ENCODE peak calls at places on chromosome 16, in ten cellular contexts. One of them, this sample, is unnamed. For H3K4me1, the result is how much of the 10 kb centered on the place peaks cover.

GRCh38 chr16:85894266-85894665 is 4.7 kb upstream of the IRF8 start:
- DNase-seq in transverse colon: peak
- DNase-seq in lower lobe of right lung: no peak
- DNase-seq in neural progenitor cell: no peak
- DNase-seq in sigmoid colon: no peak
- DNase-seq in left lung: no peak
- DNase-seq in GM23338: peak
- DNase-seq in Peyer's patch: no peak
- DNase-seq in prostate gland: no peak
- DNase-seq in heart right ventricle: no peak
- DNase-seq in this sample: no peak

GRCh38 chr16:86205521-86206245 is 304.6 kb upstream of the FOXF1 start:
- DNase-seq in sigmoid colon: no peak
- DNase-seq in Peyer's patch: no peak
- DNase-seq in left lung: no peak
- DNase-seq in GM23338: no peak
- DNase-seq in heart right ventricle: no peak
- DNase-seq in prostate gland: no peak
- DNase-seq in neural progenitor cell: peak
- DNase-seq in lower lobe of right lung: no peak
- DNase-seq in transverse colon: no peak
- DNase-seq in this sample: no peak

GRCh38 chr16:8931864-8932263 is 31.8 kb downstream of the USP7 start:
- DNase-seq in left lung: no peak
- DNase-seq in heart right ventricle: peak
- DNase-seq in Peyer's patch: peak
- DNase-seq in prostate gland: peak
- DNase-seq in lower lobe of right lung: no peak
- DNase-seq in neural progenitor cell: peak
- DNase-seq in transverse colon: peak
- DNase-seq in sigmoid colon: no peak
- DNase-seq in GM23338: peak
- DNase-seq in this sample: peak

GRCh38 chr16:88334517-88335149 is 48.1 kb upstream of the ZNF469 start:
- DNase-seq in sigmoid colon: no peak
- DNase-seq in transverse colon: no peak
- DNase-seq in prostate gland: no peak
- DNase-seq in heart right ventricle: no peak
- DNase-seq in left lung: peak
- DNase-seq in GM23338: no peak
- DNase-seq in neural progenitor cell: no peak
- DNase-seq in Peyer's patch: no peak
- DNase-seq in lower lobe of right lung: no peak
- DNase-seq in this sample: no peak

GRCh38 chr16:86608301-86608747 is 30.0 kb downstream of the FOXL1 start:
- DNase-seq in sigmoid colon: no peak
- DNase-seq in lower lobe of right lung: no peak
- DNase-seq in prostate gland: no peak
- DNase-seq in transverse colon: no peak
- DNase-seq in left lung: no peak
- DNase-seq in GM23338: no peak
- DNase-seq in Peyer's patch: no peak
- DNase-seq in heart right ventricle: no peak
- DNase-seq in neural progenitor cell: no peak
- DNase-seq in this sample: no peak

GRCh38 chr16:52203096-52203495 is 343.8 kb downstream of the TOX3 start:
- DNase-seq in prostate gland: no peak
- DNase-seq in GM23338: no peak
- DNase-seq in left lung: no peak
- DNase-seq in heart right ventricle: no peak
- DNase-seq in Peyer's patch: no peak
- DNase-seq in neural progenitor cell: no peak
- DNase-seq in transverse colon: no peak
- DNase-seq in sigmoid colon: no peak
- DNase-seq in lower lobe of right lung: no peak
- DNase-seq in this sample: no peak

GRCh38 chr16:6165330-6165984 is 1067.9 kb upstream of the EEF2KMT start:
- DNase-seq in Peyer's patch: no peak
- DNase-seq in prostate gland: no peak
- DNase-seq in GM23338: peak
- DNase-seq in sigmoid colon: no peak
- DNase-seq in left lung: no peak
- DNase-seq in lower lobe of right lung: no peak
- DNase-seq in transverse colon: no peak
- DNase-seq in heart right ventricle: no peak
- DNase-seq in neural progenitor cell: peak
- DNase-seq in this sample: no peak

GRCh38 chr16:48126801-48127644 is 28.8 kb downstream of the ABCC12 start:
- DNase-seq in Peyer's patch: no peak
- DNase-seq in neural progenitor cell: no peak
- DNase-seq in left lung: peak
- DNase-seq in heart right ventricle: no peak
- DNase-seq in lower lobe of right lung: peak
- DNase-seq in GM23338: no peak
- DNase-seq in sigmoid colon: no peak
- DNase-seq in prostate gland: peak
- DNase-seq in transverse colon: no peak
- DNase-seq in this sample: no peak

GRCh38 chr16:2156025-2156848 is 655 bp downstream of the TRAF7 start:
- DNase-seq in transverse colon: no peak
- DNase-seq in GM23338: peak
- DNase-seq in left lung: peak
- DNase-seq in prostate gland: no peak
- DNase-seq in Peyer's patch: peak
- DNase-seq in neural progenitor cell: peak
- DNase-seq in heart right ventricle: no peak
- DNase-seq in lower lobe of right lung: peak
- DNase-seq in sigmoid colon: no peak
- DNase-seq in this sample: peak

GRCh38 chr16:63655846-63656245 is 1466.0 kb downstream of the CDH11 start:
- DNase-seq in left lung: no peak
- DNase-seq in transverse colon: no peak
- DNase-seq in Peyer's patch: no peak
- DNase-seq in prostate gland: no peak
- DNase-seq in heart right ventricle: no peak
- DNase-seq in GM23338: peak
- DNase-seq in sigmoid colon: no peak
- DNase-seq in neural progenitor cell: peak
- DNase-seq in lower lobe of right lung: no peak
- DNase-seq in this sample: no peak

GRCh38 chr16:17166095-17166494 is 304.7 kb downstream of the XYLT1 start:
- DNase-seq in transverse colon: no peak
- DNase-seq in GM23338: no peak
- DNase-seq in Peyer's patch: no peak
- DNase-seq in prostate gland: no peak
- DNase-seq in neural progenitor cell: no peak
- DNase-seq in lower lobe of right lung: no peak
- DNase-seq in heart right ventricle: no peak
- DNase-seq in sigmoid colon: no peak
- DNase-seq in left lung: no peak
- DNase-seq in this sample: no peak

GRCh38 chr16:85568519-85568918 is 44.6 kb upstream of the GSE1 start:
- DNase-seq in prostate gland: no peak
- DNase-seq in sigmoid colon: no peak
- DNase-seq in GM23338: no peak
- DNase-seq in lower lobe of right lung: peak
- DNase-seq in neural progenitor cell: no peak
- DNase-seq in left lung: peak
- DNase-seq in transverse colon: peak
- DNase-seq in heart right ventricle: no peak
- DNase-seq in Peyer's patch: no peak
- DNase-seq in this sample: no peak

GRCh38 chr16:75229172-75230031 is 10.6 kb downstream of the CTRB1 start:
- DNase-seq in heart right ventricle: no peak
- DNase-seq in neural progenitor cell: no peak
- DNase-seq in GM23338: peak
- DNase-seq in lower lobe of right lung: no peak
- DNase-seq in sigmoid colon: no peak
- DNase-seq in transverse colon: no peak
- DNase-seq in prostate gland: no peak
- DNase-seq in Peyer's patch: no peak
- DNase-seq in left lung: peak
- DNase-seq in this sample: no peak

GRCh38 chr16:78566397-78567073 is 467.1 kb downstream of the WWOX start:
- DNase-seq in lower lobe of right lung: no peak
- DNase-seq in left lung: no peak
- DNase-seq in neural progenitor cell: no peak
- DNase-seq in transverse colon: no peak
- DNase-seq in prostate gland: no peak
- DNase-seq in Peyer's patch: no peak
- DNase-seq in GM23338: no peak
- DNase-seq in sigmoid colon: no peak
- DNase-seq in heart right ventricle: no peak
- DNase-seq in this sample: no peak

GRCh38 chr16:3780570-3780969 is 63.2 kb upstream of the TRAP1 start:
- DNase-seq in sigmoid colon: no peak
- DNase-seq in neural progenitor cell: no peak
- DNase-seq in GM23338: no peak
- DNase-seq in transverse colon: no peak
- DNase-seq in lower lobe of right lung: no peak
- DNase-seq in heart right ventricle: no peak
- DNase-seq in Peyer's patch: no peak
- DNase-seq in prostate gland: no peak
- DNase-seq in left lung: no peak
- DNase-seq in this sample: no peak

GRCh38 chr16:85539084-85539483 is 74.0 kb upstream of the GSE1 start:
- DNase-seq in neural progenitor cell: no peak
- DNase-seq in Peyer's patch: no peak
- DNase-seq in transverse colon: no peak
- DNase-seq in heart right ventricle: no peak
- DNase-seq in lower lobe of right lung: no peak
- DNase-seq in sigmoid colon: no peak
- DNase-seq in left lung: peak
- DNase-seq in GM23338: no peak
- DNase-seq in prostate gland: no peak
- DNase-seq in this sample: no peak

DNA sequence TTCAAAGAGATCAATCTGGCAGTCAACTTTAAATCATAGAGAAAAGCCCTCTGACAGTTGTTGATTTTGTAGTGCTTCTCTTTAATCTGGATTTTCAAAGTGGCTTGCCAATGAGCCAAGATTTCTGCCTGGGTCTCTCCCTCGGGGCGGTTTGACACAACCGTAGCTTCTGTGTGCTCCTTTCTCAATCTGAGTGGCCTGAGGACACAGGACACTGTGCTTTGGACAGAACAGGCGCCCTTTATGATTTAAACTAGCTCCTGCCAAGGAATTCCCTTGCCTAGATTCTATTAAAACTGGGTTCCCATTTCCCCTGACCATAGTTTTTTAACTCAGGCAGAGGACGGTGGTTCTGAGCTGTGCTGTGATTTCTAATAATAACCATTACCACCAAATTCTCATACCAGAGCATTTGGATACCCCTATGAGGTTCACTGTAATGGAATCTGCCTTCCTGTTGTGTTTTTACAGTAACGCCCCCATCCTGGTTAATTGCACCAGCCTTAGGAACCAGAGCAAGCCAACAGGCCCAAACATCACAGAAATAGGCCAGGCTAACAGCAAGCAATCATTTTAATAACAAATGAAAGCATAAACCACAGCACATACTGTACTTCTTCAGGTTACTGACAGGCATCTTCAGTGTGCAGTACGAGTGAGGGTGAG is 4.0 kb downstream of the ZFHX3 start:
- DNase-seq in prostate gland: no peak
- DNase-seq in neural progenitor cell: no peak
- DNase-seq in heart right ventricle: no peak
- DNase-seq in transverse colon: no peak
- DNase-seq in lower lobe of right lung: no peak
- DNase-seq in Peyer's patch: no peak
- DNase-seq in GM23338: no peak
- DNase-seq in left lung: no peak
- DNase-seq in sigmoid colon: no peak
- DNase-seq in this sample: no peak
- H3K4me1 ChIP-seq in prostate gland: under half
- H3K4me1 ChIP-seq in neural progenitor cell: under half
- H3K4me1 ChIP-seq in heart right ventricle: half or more
- H3K4me1 ChIP-seq in transverse colon: under half
- H3K4me1 ChIP-seq in lower lobe of right lung: half or more
- H3K4me1 ChIP-seq in Peyer's patch: under half
- H3K4me1 ChIP-seq in GM23338: half or more
- H3K4me1 ChIP-seq in left lung: under half
- H3K4me1 ChIP-seq in sigmoid colon: half or more
- H3K4me1 ChIP-seq in this sample: under half

DNA sequence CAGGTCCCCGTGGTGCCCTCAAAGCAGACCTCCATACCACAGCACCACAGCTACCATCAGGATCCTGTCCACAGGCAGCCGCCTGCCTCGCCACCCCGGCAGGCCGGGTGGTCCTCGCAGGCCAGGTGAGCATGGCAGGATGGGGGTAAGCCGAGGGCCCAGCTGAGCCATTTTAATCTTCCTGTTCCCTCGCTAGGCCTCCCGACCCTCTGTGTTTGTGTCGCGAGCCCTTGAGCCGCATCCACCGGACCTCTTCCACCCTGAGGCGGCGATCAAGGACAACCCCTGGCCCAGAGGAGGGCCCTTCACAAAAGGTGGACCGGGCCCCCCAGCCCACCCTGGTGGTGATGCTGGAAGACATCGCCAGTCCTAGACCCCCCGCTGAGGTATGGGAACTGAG is 2.0 kb downstream of the PRR14 start:
- DNase-seq in GM23338: no peak
- DNase-seq in sigmoid colon: no peak
- DNase-seq in transverse colon: no peak
- DNase-seq in Peyer's patch: no peak
- DNase-seq in neural progenitor cell: no peak
- DNase-seq in lower lobe of right lung: no peak
- DNase-seq in left lung: no peak
- DNase-seq in prostate gland: no peak
- DNase-seq in heart right ventricle: no peak
- DNase-seq in this sample: no peak
- H3K4me1 ChIP-seq in GM23338: under half
- H3K4me1 ChIP-seq in sigmoid colon: under half
- H3K4me1 ChIP-seq in transverse colon: under half
- H3K4me1 ChIP-seq in Peyer's patch: under half
- H3K4me1 ChIP-seq in neural progenitor cell: under half
- H3K4me1 ChIP-seq in lower lobe of right lung: under half
- H3K4me1 ChIP-seq in left lung: under half
- H3K4me1 ChIP-seq in prostate gland: under half
- H3K4me1 ChIP-seq in heart right ventricle: under half
- H3K4me1 ChIP-seq in this sample: under half

DNA sequence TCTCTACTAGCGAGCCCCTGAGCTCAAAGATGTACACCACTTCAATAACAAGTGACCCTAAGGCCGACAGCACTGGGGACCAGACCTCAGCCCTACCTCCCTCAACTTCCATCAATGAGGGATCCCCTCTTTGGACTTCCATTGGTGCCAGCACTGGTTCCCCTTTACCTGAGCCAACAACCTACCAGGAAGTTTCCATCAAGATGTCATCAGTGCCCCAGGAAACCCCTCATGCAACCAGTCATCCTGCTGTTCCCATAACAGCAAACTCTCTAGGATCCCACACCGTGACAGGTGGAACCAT is 734 bp downstream of the SPN start:
- DNase-seq in neural progenitor cell: no peak
- DNase-seq in transverse colon: no peak
- DNase-seq in lower lobe of right lung: no peak
- DNase-seq in prostate gland: no peak
- DNase-seq in sigmoid colon: no peak
- DNase-seq in GM23338: no peak
- DNase-seq in left lung: no peak
- DNase-seq in heart right ventricle: no peak
- DNase-seq in Peyer's patch: no peak
- DNase-seq in this sample: no peak
- H3K4me1 ChIP-seq in neural progenitor cell: under half
- H3K4me1 ChIP-seq in transverse colon: under half
- H3K4me1 ChIP-seq in lower lobe of right lung: under half
- H3K4me1 ChIP-seq in prostate gland: under half
- H3K4me1 ChIP-seq in sigmoid colon: under half
- H3K4me1 ChIP-seq in GM23338: under half
- H3K4me1 ChIP-seq in left lung: half or more
- H3K4me1 ChIP-seq in heart right ventricle: under half
- H3K4me1 ChIP-seq in Peyer's patch: under half
- H3K4me1 ChIP-seq in this sample: under half

GRCh38 chr16:28187595-28188004 is 24.2 kb downstream of the XPO6 start:
- DNase-seq in neural progenitor cell: no peak
- DNase-seq in prostate gland: no peak
- DNase-seq in GM23338: no peak
- DNase-seq in left lung: no peak
- DNase-seq in sigmoid colon: no peak
- DNase-seq in transverse colon: no peak
- DNase-seq in heart right ventricle: no peak
- DNase-seq in lower lobe of right lung: no peak
- DNase-seq in Peyer's patch: no peak
- DNase-seq in this sample: no peak
- H3K4me1 ChIP-seq in neural progenitor cell: under half
- H3K4me1 ChIP-seq in prostate gland: under half
- H3K4me1 ChIP-seq in GM23338: under half
- H3K4me1 ChIP-seq in left lung: half or more
- H3K4me1 ChIP-seq in sigmoid colon: under half
- H3K4me1 ChIP-seq in transverse colon: under half
- H3K4me1 ChIP-seq in heart right ventricle: half or more
- H3K4me1 ChIP-seq in lower lobe of right lung: half or more
- H3K4me1 ChIP-seq in Peyer's patch: under half
- H3K4me1 ChIP-seq in this sample: under half